ENCODE peak calls at places on chromosome 12, in four cellular contexts. C is NCI-H345; W is stimulated activated naive CD8-positive, alpha-beta T cell treated with anti-CD3 and anti-CD28 coated beads, Interleukin-15, amount 100 ng/mL, for 72 hours; R is pancreas. F is an unnamed sample.

GRCh38 chr12:2733493-2734252 is 61.1 kb upstream of the FKBP4 start:
- DNase-seq in W (no peak), R (no peak), C (no peak), F (no peak)

GRCh38 chr12:50088577-50089335 is 3.6 kb downstream of the SMARCD1 start:
- DNase-seq in R (no peak), C (peak), W (peak), F (peak)

GRCh38 chr12:107405436-107405835 is 280.2 kb upstream of the PWP1 start:
- DNase-seq in W (no peak), R (no peak), C (no peak), F (no peak)

GRCh38 chr12:52074656-52075408 is 4.7 kb upstream of the SMIM41 start:
- DNase-seq in C (peak), R (no peak), W (no peak), F (peak)

GRCh38 chr12:123962530-123962929 is 10.1 kb downstream of the CCDC92 start:
- DNase-seq in C (no peak), R (no peak), W (no peak), F (no peak)

GRCh38 chr12:101051901-101052550 is 158.0 kb downstream of the SLC5A8 start:
- DNase-seq in W (no peak), R (peak), C (no peak), F (no peak)

GRCh38 chr12:116370004-116370404 is 92.5 kb upstream of the MED13L start:
- DNase-seq in R (no peak), C (no peak), W (no peak), F (no peak)

GRCh38 chr12:9642606-9643270 is 26.8 kb upstream of the CLEC2D start:
- DNase-seq in R (no peak), W (no peak), C (no peak), F (no peak)

GRCh38 chr12:45726594-45727300 is 2.8 kb upstream of the ARID2 start:
- DNase-seq in C (peak), W (peak), R (peak), F (peak)

GRCh38 chr12:24600996-24601395 is 347.9 kb downstream of the BCAT1 start:
- DNase-seq in R (no peak), W (no peak), C (no peak), F (no peak)

GRCh38 chr12:82883396-82884360 is 197.0 kb downstream of the TMTC2 start:
- DNase-seq in R (no peak), W (no peak), C (no peak), F (no peak)

GRCh38 chr12:109877504-109878246 is 2.7 kb downstream of the GLTP start:
- DNase-seq in C (no peak), W (no peak), R (no peak), F (no peak)

GRCh38 chr12:132506730-132507538 is 17.0 kb downstream of the FBRSL1 start:
- DNase-seq in W (peak), R (peak), C (no peak), F (peak)

GRCh38 chr12:9943244-9943643 is 11.1 kb upstream of the CLEC2A start:
- DNase-seq in W (no peak), C (peak), R (no peak), F (no peak)

GRCh38 chr12:50725011-50725899 is 38.6 kb upstream of the ATF1 start:
- DNase-seq in W (no peak), C (no peak), R (no peak), F (peak)

GRCh38 chr12:124684971-124685688 is 117.7 kb upstream of the NCOR2 start:
- DNase-seq in R (no peak), W (peak), C (no peak), F (no peak)

GRCh38 chr12:62135553-62136200 is 124.5 kb upstream of the USP15 start:
- DNase-seq in R (no peak), C (no peak), W (no peak), F (no peak)

GRCh38 chr12:2355198-2355597 is 302.4 kb downstream of the CACNA1C start:
- DNase-seq in W (no peak), R (no peak), C (no peak), F (no peak)

GRCh38 chr12:119988788-119989618 is at the start of gene BICDL1:
- DNase-seq in R (peak), W (peak), C (peak), F (peak)